ENCODE peak calls at places on chromosomes 2 and 18, in four cellular contexts. J is A549; D is skeletal muscle cell; S is activated CD8-positive, alpha-beta memory T cell treated with anti-CD3 and anti-CD28 coated beads, Interleukin-2, amount 50 U/mL, for 4 hours. E is an unnamed sample.

GRCh38 chr2:30883184-30883583 is 75.9 kb upstream of the CAPN13 start:
- DNase-seq in J (no peak), D (no peak), S (no peak), E (no peak)

GRCh38 chr2:88626171-88627054 is 851 bp downstream of the EIF2AK3 start:
- DNase-seq in J (peak), D (no peak), S (peak), E (no peak)

GRCh38 chr18:64203295-64203694 is 54.4 kb upstream of the LINC00305 start:
- DNase-seq in D (no peak), S (no peak), J (no peak), E (no peak)

GRCh38 chr2:42961385-42961800 is 169.0 kb upstream of the HAAO start:
- DNase-seq in D (no peak), S (no peak), J (no peak), E (no peak)

GRCh38 chr2:15311201-15311882 is 249.8 kb downstream of the NBAS start:
- DNase-seq in S (no peak), D (no peak), J (no peak), E (no peak)

GRCh38 chr2:206173147-206173546 is 13.5 kb downstream of the EEF1B2 start:
- DNase-seq in S (no peak), D (no peak), J (no peak), E (no peak)

GRCh38 chr2:31558401-31559295 is 22.1 kb downstream of the SRD5A2 start:
- DNase-seq in J (peak), S (no peak), D (peak), E (no peak)

GRCh38 chr2:197777823-197778407 is 7.2 kb downstream of the BOLL start:
- DNase-seq in S (peak), D (no peak), J (peak), E (peak)

GRCh38 chr18:9392726-9393125 is 58.2 kb downstream of the TWSG1 start:
- DNase-seq in D (no peak), S (no peak), J (no peak), E (no peak)

GRCh38 chr2:235263205-235264120 is 230.4 kb upstream of the AGAP1 start:
- DNase-seq in J (peak), D (peak), S (no peak), E (peak)

GRCh38 chr18:33735428-33735827 is 157.4 kb downstream of the ASXL3 start:
- DNase-seq in J (no peak), D (no peak), S (no peak), E (no peak)

GRCh38 chr2:157326683-157327082 is 1.1 kb upstream of the ERMN start:
- DNase-seq in D (no peak), S (no peak), J (no peak), E (no peak)

GRCh38 chr2:134712736-134713495 is 5.9 kb downstream of the TMEM163 start:
- DNase-seq in J (no peak), D (no peak), S (no peak), E (no peak)

GRCh38 chr18:62606106-62606505 is 83.3 kb downstream of the ZCCHC2 start:
- DNase-seq in J (no peak), D (no peak), S (no peak), E (peak)

GRCh38 chr2:64214281-64215115 is 70.3 kb upstream of the PELI1 start:
- DNase-seq in J (no peak), D (no peak), S (no peak), E (peak)

GRCh38 chr18:8121942-8122480 is 487.2 kb upstream of the RAB12 start:
- DNase-seq in D (peak), J (peak), S (no peak), E (peak)

GRCh38 chr2:131682122-131682944 is 154.6 kb downstream of the CCDC74A start:
- DNase-seq in D (peak), S (peak), J (peak), E (peak)

E was measured in A172.